ENCODE peak calls at places on chromosomes 3 and 15, in six cellular contexts. One of them, this sample, is unnamed.

GRCh38 chr15:40594429-40594836 is 384 bp downstream of the KNL1 start:
- DNase-seq in GM13976: peak
- DNase-seq in T-helper 17 cell: no peak
- DNase-seq in stimulated activated CD4-positive, alpha-beta T cell treated with anti-CD3 and anti-CD28 coated beads, Interleukin-12 subunit alpha, Interleukin-12 subunit beta, amount 100 ng/mL, for 4 hours: no peak
- DNase-seq in adrenal gland: peak
- DNase-seq in HFFc6: peak
- DNase-seq in this sample: no peak

GRCh38 chr3:38586546-38587520 is 62.7 kb downstream of the SCN5A start:
- DNase-seq in GM13976: no peak
- DNase-seq in T-helper 17 cell: no peak
- DNase-seq in stimulated activated CD4-positive, alpha-beta T cell treated with anti-CD3 and anti-CD28 coated beads, Interleukin-12 subunit alpha, Interleukin-12 subunit beta, amount 100 ng/mL, for 4 hours: no peak
- DNase-seq in adrenal gland: peak
- DNase-seq in HFFc6: no peak
- DNase-seq in this sample: no peak

GRCh38 chr3:198032445-198032936 is 72.5 kb downstream of the LMLN start:
- DNase-seq in GM13976: no peak
- DNase-seq in T-helper 17 cell: no peak
- DNase-seq in stimulated activated CD4-positive, alpha-beta T cell treated with anti-CD3 and anti-CD28 coated beads, Interleukin-12 subunit alpha, Interleukin-12 subunit beta, amount 100 ng/mL, for 4 hours: no peak
- DNase-seq in adrenal gland: no peak
- DNase-seq in HFFc6: no peak
- DNase-seq in this sample: no peak

GRCh38 chr3:101261506-101261905 is 58.9 kb downstream of the IMPG2 start:
- DNase-seq in GM13976: no peak
- DNase-seq in T-helper 17 cell: no peak
- DNase-seq in stimulated activated CD4-positive, alpha-beta T cell treated with anti-CD3 and anti-CD28 coated beads, Interleukin-12 subunit alpha, Interleukin-12 subunit beta, amount 100 ng/mL, for 4 hours: no peak
- DNase-seq in adrenal gland: no peak
- DNase-seq in HFFc6: peak
- DNase-seq in this sample: no peak

GRCh38 chr3:52238761-52239701 is at the start of gene TWF2:
- DNase-seq in GM13976: peak
- DNase-seq in T-helper 17 cell: peak
- DNase-seq in stimulated activated CD4-positive, alpha-beta T cell treated with anti-CD3 and anti-CD28 coated beads, Interleukin-12 subunit alpha, Interleukin-12 subunit beta, amount 100 ng/mL, for 4 hours: peak
- DNase-seq in adrenal gland: peak
- DNase-seq in HFFc6: peak
- DNase-seq in this sample: peak

GRCh38 chr15:85854345-85855097 is 59.8 kb upstream of the KLHL25 start:
- DNase-seq in GM13976: peak
- DNase-seq in T-helper 17 cell: peak
- DNase-seq in stimulated activated CD4-positive, alpha-beta T cell treated with anti-CD3 and anti-CD28 coated beads, Interleukin-12 subunit alpha, Interleukin-12 subunit beta, amount 100 ng/mL, for 4 hours: peak
- DNase-seq in adrenal gland: peak
- DNase-seq in HFFc6: peak
- DNase-seq in this sample: no peak

GRCh38 chr3:45199837-45200648 is 26.0 kb downstream of the TMEM158 start:
- DNase-seq in GM13976: no peak
- DNase-seq in T-helper 17 cell: no peak
- DNase-seq in stimulated activated CD4-positive, alpha-beta T cell treated with anti-CD3 and anti-CD28 coated beads, Interleukin-12 subunit alpha, Interleukin-12 subunit beta, amount 100 ng/mL, for 4 hours: no peak
- DNase-seq in adrenal gland: no peak
- DNase-seq in HFFc6: peak
- DNase-seq in this sample: no peak

GRCh38 chr15:89783111-89783860 is 7.2 kb downstream of the MESP2 start:
- DNase-seq in GM13976: no peak
- DNase-seq in T-helper 17 cell: no peak
- DNase-seq in stimulated activated CD4-positive, alpha-beta T cell treated with anti-CD3 and anti-CD28 coated beads, Interleukin-12 subunit alpha, Interleukin-12 subunit beta, amount 100 ng/mL, for 4 hours: no peak
- DNase-seq in adrenal gland: no peak
- DNase-seq in HFFc6: peak
- DNase-seq in this sample: no peak

GRCh38 chr15:79523266-79523665 is 91.1 kb downstream of the MINAR1 start:
- DNase-seq in GM13976: no peak
- DNase-seq in T-helper 17 cell: no peak
- DNase-seq in stimulated activated CD4-positive, alpha-beta T cell treated with anti-CD3 and anti-CD28 coated beads, Interleukin-12 subunit alpha, Interleukin-12 subunit beta, amount 100 ng/mL, for 4 hours: no peak
- DNase-seq in adrenal gland: no peak
- DNase-seq in HFFc6: peak
- DNase-seq in this sample: no peak

GRCh38 chr15:83092309-83092976 is 15.0 kb upstream of the TM6SF1 start:
- DNase-seq in GM13976: peak
- DNase-seq in T-helper 17 cell: no peak
- DNase-seq in stimulated activated CD4-positive, alpha-beta T cell treated with anti-CD3 and anti-CD28 coated beads, Interleukin-12 subunit alpha, Interleukin-12 subunit beta, amount 100 ng/mL, for 4 hours: no peak
- DNase-seq in adrenal gland: peak
- DNase-seq in HFFc6: peak
- DNase-seq in this sample: no peak

GRCh38 chr3:37968784-37969600 is 21.6 kb upstream of the VILL start:
- DNase-seq in GM13976: no peak
- DNase-seq in T-helper 17 cell: no peak
- DNase-seq in stimulated activated CD4-positive, alpha-beta T cell treated with anti-CD3 and anti-CD28 coated beads, Interleukin-12 subunit alpha, Interleukin-12 subunit beta, amount 100 ng/mL, for 4 hours: no peak
- DNase-seq in adrenal gland: no peak
- DNase-seq in HFFc6: no peak
- DNase-seq in this sample: no peak

GRCh38 chr15:65833501-65834220 is 35.6 kb upstream of the RAB11A start:
- DNase-seq in GM13976: no peak
- DNase-seq in T-helper 17 cell: no peak
- DNase-seq in stimulated activated CD4-positive, alpha-beta T cell treated with anti-CD3 and anti-CD28 coated beads, Interleukin-12 subunit alpha, Interleukin-12 subunit beta, amount 100 ng/mL, for 4 hours: peak
- DNase-seq in adrenal gland: peak
- DNase-seq in HFFc6: no peak
- DNase-seq in this sample: no peak

GRCh38 chr3:105759442-105760078 is 109.3 kb downstream of the CBLB start:
- DNase-seq in GM13976: no peak
- DNase-seq in T-helper 17 cell: no peak
- DNase-seq in stimulated activated CD4-positive, alpha-beta T cell treated with anti-CD3 and anti-CD28 coated beads, Interleukin-12 subunit alpha, Interleukin-12 subunit beta, amount 100 ng/mL, for 4 hours: no peak
- DNase-seq in adrenal gland: no peak
- DNase-seq in HFFc6: no peak
- DNase-seq in this sample: no peak

GRCh38 chr3:14821151-14821550 is 2.4 kb downstream of the FGD5 start:
- DNase-seq in GM13976: no peak
- DNase-seq in T-helper 17 cell: no peak
- DNase-seq in stimulated activated CD4-positive, alpha-beta T cell treated with anti-CD3 and anti-CD28 coated beads, Interleukin-12 subunit alpha, Interleukin-12 subunit beta, amount 100 ng/mL, for 4 hours: no peak
- DNase-seq in adrenal gland: no peak
- DNase-seq in HFFc6: no peak
- DNase-seq in this sample: no peak

GRCh38 chr3:127612966-127613365 is 14.8 kb downstream of the MCM2 start:
- DNase-seq in GM13976: no peak
- DNase-seq in T-helper 17 cell: no peak
- DNase-seq in stimulated activated CD4-positive, alpha-beta T cell treated with anti-CD3 and anti-CD28 coated beads, Interleukin-12 subunit alpha, Interleukin-12 subunit beta, amount 100 ng/mL, for 4 hours: no peak
- DNase-seq in adrenal gland: no peak
- DNase-seq in HFFc6: no peak
- DNase-seq in this sample: no peak

GRCh38 chr3:76756578-76756977 is 283.3 kb upstream of the ROBO2 start:
- DNase-seq in GM13976: no peak
- DNase-seq in T-helper 17 cell: no peak
- DNase-seq in stimulated activated CD4-positive, alpha-beta T cell treated with anti-CD3 and anti-CD28 coated beads, Interleukin-12 subunit alpha, Interleukin-12 subunit beta, amount 100 ng/mL, for 4 hours: no peak
- DNase-seq in adrenal gland: no peak
- DNase-seq in HFFc6: no peak
- DNase-seq in this sample: no peak

GRCh38 chr15:32959077-32959476 is 235.4 kb downstream of the FMN1 start:
- DNase-seq in GM13976: no peak
- DNase-seq in T-helper 17 cell: no peak
- DNase-seq in stimulated activated CD4-positive, alpha-beta T cell treated with anti-CD3 and anti-CD28 coated beads, Interleukin-12 subunit alpha, Interleukin-12 subunit beta, amount 100 ng/mL, for 4 hours: no peak
- DNase-seq in adrenal gland: no peak
- DNase-seq in HFFc6: no peak
- DNase-seq in this sample: no peak

GRCh38 chr3:56593455-56594158 is 36.6 kb downstream of the CCDC66 start:
- DNase-seq in GM13976: no peak
- DNase-seq in T-helper 17 cell: peak
- DNase-seq in stimulated activated CD4-positive, alpha-beta T cell treated with anti-CD3 and anti-CD28 coated beads, Interleukin-12 subunit alpha, Interleukin-12 subunit beta, amount 100 ng/mL, for 4 hours: no peak
- DNase-seq in adrenal gland: no peak
- DNase-seq in HFFc6: no peak
- DNase-seq in this sample: peak

GRCh38 chr3:38469852-38470251 is 16.2 kb downstream of the ACVR2B start:
- DNase-seq in GM13976: no peak
- DNase-seq in T-helper 17 cell: no peak
- DNase-seq in stimulated activated CD4-positive, alpha-beta T cell treated with anti-CD3 and anti-CD28 coated beads, Interleukin-12 subunit alpha, Interleukin-12 subunit beta, amount 100 ng/mL, for 4 hours: no peak
- DNase-seq in adrenal gland: no peak
- DNase-seq in HFFc6: no peak
- DNase-seq in this sample: no peak

This sample was measured in T-helper 22 cell.